ENCODE peak calls at places on chromosomes 13 and 19, in four cellular contexts. N is tibial artery, Y is GM13976, P is uterus. W is an unnamed sample.

GRCh38 chr19:10120538-10121198 is 969 bp upstream of the EIF3G start:
- DNase-seq in P (no peak), N (no peak), Y (no peak), W (no peak)

GRCh38 chr13:106117640-106118039 is 417.8 kb downstream of the EFNB2 start:
- DNase-seq in N (no peak), P (no peak), Y (no peak), W (no peak)

GRCh38 chr13:65606622-65607021 is 1623.5 kb downstream of the PCDH9 start:
- DNase-seq in N (no peak), Y (no peak), P (no peak), W (no peak)

GRCh38 chr19:44539236-44539819 is 9.9 kb upstream of the CEACAM20 start:
- DNase-seq in Y (no peak), N (peak; percentile 4), P (no peak), W (no peak)

GRCh38 chr19:40907968-40908735 is 26.1 kb upstream of the CYP2A7 start:
- DNase-seq in N (no peak), Y (peak; percentile 28), P (peak; percentile 22), W (peak; percentile 2)

GRCh38 chr19:55044771-55045716 is 7.0 kb upstream of the GP6 start:
- DNase-seq in P (no peak), Y (peak; percentile 18), N (no peak), W (no peak)

GRCh38 chr19:29098863-29099481 is 114.0 kb downstream of the UQCRFS1 start:
- DNase-seq in N (peak; percentile 89), Y (no peak), P (peak; percentile 36), W (no peak)

GRCh38 chr19:8324186-8325050 is 3.1 kb downstream of the RPS28 start:
- DNase-seq in N (no peak), Y (no peak), P (peak; percentile 49), W (peak; percentile 44)

GRCh38 chr13:29969286-29969685 is 118.9 kb upstream of the UBL3 start:
- DNase-seq in Y (no peak), P (peak; percentile 63), N (no peak), W (no peak)

GRCh38 chr13:19860884-19861655 is 2.4 kb downstream of the ZMYM5 start:
- DNase-seq in N (no peak), Y (no peak), P (no peak), W (peak; percentile 11)

GRCh38 chr13:95745752-95746151 is 68.8 kb downstream of the DNAJC3 start:
- DNase-seq in P (no peak), Y (no peak), N (no peak), W (no peak)

GRCh38 chr13:59728896-59729545 is 434.7 kb downstream of the DIAPH3 start:
- DNase-seq in Y (no peak), P (no peak), N (no peak), W (no peak)

GRCh38 chr19:48991011-48991609 is 2.0 kb downstream of the GYS1 start:
- DNase-seq in N (no peak), P (no peak), Y (no peak), W (no peak)

GRCh38 chr19:35224681-35225604 is 3.6 kb downstream of the FAM187B start:
- DNase-seq in P (no peak), Y (peak; percentile 26), N (no peak), W (no peak)

GRCh38 chr19:36719687-36720556 is 32.5 kb downstream of the ZNF567 start:
- DNase-seq in P (no peak), Y (no peak), N (no peak), W (peak; percentile 1)

GRCh38 chr13:46178143-46178542 is 3.8 kb downstream of the LCP1 start:
- DNase-seq in P (no peak), Y (no peak), N (no peak), W (no peak)

GRCh38 chr13:99894835-99895427 is 76.6 kb downstream of the ZIC5 start:
- DNase-seq in P (no peak), N (no peak), Y (no peak), W (no peak)

GRCh38 chr13:44088911-44089851 is 209.5 kb downstream of the LACC1 start:
- DNase-seq in Y (no peak), P (no peak), N (no peak), W (peak; percentile 58)

GRCh38 chr13:73138276-73138950 is 79.6 kb downstream of the KLF5 start:
- DNase-seq in Y (no peak), N (no peak), P (no peak), W (no peak)

GRCh38 chr19:2302319-2303208 is 5.4 kb downstream of the LINGO3 start:
- DNase-seq in P (no peak), N (no peak), Y (no peak), W (no peak)

GRCh38 chr19:8638078-8638619 is 7.7 kb downstream of the NFILZ start:
- DNase-seq in Y (no peak), N (no peak), P (no peak), W (no peak)

GRCh38 chr19:4909172-4909896 is at the start of gene UHRF1:
- DNase-seq in N (no peak), Y (peak; percentile 87), P (no peak), W (peak; percentile 85)

GRCh38 chr13:44311011-44311481 is 62.6 kb upstream of the SERP2 start:
- DNase-seq in P (no peak), Y (no peak), N (no peak), W (no peak)

GRCh38 chr19:51297406-51297805 is 14.0 kb upstream of the IGLON5 start:
- DNase-seq in P (no peak), Y (no peak), N (no peak), W (no peak)

GRCh38 chr13:27573265-27573664 is 47.1 kb downstream of the LNX2 start:
- DNase-seq in N (no peak), P (no peak), Y (no peak), W (no peak)

GRCh38 chr13:98879965-98880364 is 97.9 kb downstream of the DOCK9 start:
- DNase-seq in Y (no peak), N (no peak), P (no peak), W (no peak)

GRCh38 chr13:25276748-25277147 is 10.5 kb downstream of the MTMR6 start:
- DNase-seq in P (no peak), N (no peak), Y (no peak), W (peak; percentile 15)

GRCh38 chr19:19485161-19485997 is 30.0 kb downstream of the TSSK6 start:
- DNase-seq in P (no peak), Y (no peak), N (no peak), W (peak; percentile 62)

GRCh38 chr13:20882206-20882605 is 20.3 kb downstream of the XPO4 start:
- DNase-seq in Y (no peak), N (no peak), P (no peak), W (no peak)

GRCh38 chr19:33374406-33374703 is 846 bp downstream of the CEBPG start:
- DNase-seq in Y (peak; percentile 26), N (no peak), P (no peak), W (peak; percentile 24)

GRCh38 chr19:13978306-13978705 is 26.0 kb downstream of the DCAF15 start:
- DNase-seq in Y (no peak), P (peak; percentile 92), N (peak; percentile 93), W (no peak)

GRCh38 chr13:43728411-43728810 is 58.4 kb downstream of the ENOX1 start:
- DNase-seq in Y (no peak), N (no peak), P (no peak), W (no peak)

GRCh38 chr13:50485979-50486935 is 357.2 kb downstream of the DLEU7 start:
- DNase-seq in P (no peak), Y (no peak), N (no peak), W (no peak)

GRCh38 chr13:25214371-25215252 is 42.5 kb upstream of the AMER2 start:
- DNase-seq in N (no peak), P (no peak), Y (no peak), W (no peak)

GRCh38 chr19:54162884-54163283 is 3.4 kb upstream of the LENG1 start:
- DNase-seq in P (no peak), N (no peak), Y (no peak), W (no peak)

W was measured in GM12865.